ENCODE peak calls at places on chromosomes 11 and 22, in nine cellular contexts. E is right lobe of liver, L is cardiac muscle cell, W is suprapubic skin, A is AG04450, R is left ventricle myocardium inferior, S is H1, P is RWPE1, J is keratinocyte. B is an unnamed sample.

GRCh38 chr11:70200212-70200844 is 2.8 kb upstream of the FADD start:
- DNase-seq in L (no peak), E (no peak), S (no peak), P (no peak), R (no peak), A (no peak), W (no peak), J (peak), B (no peak)

GRCh38 chr11:119484741-119485605 is 62.0 kb upstream of the THY1 start:
- DNase-seq in W (peak), S (no peak), A (no peak), L (no peak), E (peak), R (no peak), J (no peak), P (no peak), B (peak)

GRCh38 chr11:34426766-34427170 is 12.0 kb upstream of the CAT start:
- DNase-seq in E (no peak), R (no peak), J (no peak), W (no peak), P (no peak), A (peak), S (no peak), L (no peak), B (no peak)

GRCh38 chr11:134464981-134465730 is 53.1 kb upstream of the B3GAT1 start:
- DNase-seq in R (no peak), E (no peak), P (no peak), L (no peak), J (no peak), A (no peak), S (no peak), W (no peak), B (no peak)

GRCh38 chr22:27124336-27125023 is 467.1 kb downstream of the MIAT start:
- DNase-seq in E (no peak), S (no peak), P (no peak), L (no peak), J (no peak), R (peak), W (no peak), A (no peak), B (peak)

GRCh38 chr11:65606876-65607613 is 7.0 kb downstream of the MAP3K11 start:
- DNase-seq in P (peak), E (peak), R (peak), A (peak), L (peak), W (peak), J (peak), S (peak), B (peak)

GRCh38 chr11:13314676-13315394 is 37.2 kb downstream of the BMAL1 start:
- DNase-seq in E (no peak), S (no peak), A (no peak), R (no peak), L (no peak), J (no peak), W (no peak), P (no peak), B (no peak)

GRCh38 chr22:38832005-38832978 is 11.5 kb downstream of the NPTXR start:
- DNase-seq in J (no peak), E (no peak), W (no peak), S (no peak), A (no peak), L (no peak), P (no peak), R (no peak), B (no peak)

DNA sequence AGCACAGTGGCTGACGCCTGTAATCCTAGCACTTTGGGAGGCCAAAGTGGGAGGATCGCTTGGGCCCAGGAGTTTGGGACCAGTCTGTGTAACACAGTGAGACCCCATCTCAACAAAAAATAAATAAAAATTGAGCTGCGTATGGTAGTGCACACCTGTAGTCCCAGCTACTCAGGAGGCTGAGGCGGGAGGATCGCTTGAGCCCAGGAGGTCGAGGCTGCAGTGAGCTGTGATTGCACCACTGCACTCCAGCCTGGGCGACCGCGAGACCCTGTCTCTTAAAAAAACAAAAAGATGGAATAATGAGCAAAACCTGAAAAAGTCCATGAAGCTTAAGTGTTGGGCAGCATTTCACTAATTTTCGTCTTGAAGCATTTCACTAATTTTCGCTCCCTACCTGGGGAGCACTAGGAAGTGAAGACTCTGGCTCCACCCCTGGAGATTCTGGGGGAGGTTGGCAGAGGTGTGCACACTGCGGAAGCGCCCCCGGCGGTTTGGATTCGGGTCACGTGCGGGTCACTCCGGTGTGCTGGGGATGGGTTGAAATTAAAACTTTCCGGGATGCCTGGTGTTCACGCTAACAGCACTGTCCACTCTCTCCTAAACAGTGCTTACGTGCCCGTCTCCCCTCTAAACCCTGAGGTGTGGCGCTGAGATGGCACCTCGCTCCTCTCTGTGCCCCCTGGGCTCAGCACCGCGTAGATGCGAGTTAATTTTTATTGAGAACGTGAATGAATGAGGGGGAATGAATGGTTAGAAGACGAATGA is 905 bp upstream of the NAA40 start:
- DNase-seq in E (no peak), A (no peak), W (no peak), P (peak), L (no peak), S (no peak), J (no peak), R (no peak), B (no peak)
- TF ChIP-seq CTCF in E (no peak), A (no peak), W (no peak), P (no peak), L (no peak), S (no peak), J (no peak), R (no peak), B (no peak)

GRCh38 chr11:122202161-122202950 is 86.3 kb upstream of the BLID start:
- DNase-seq in W (no peak), L (no peak), J (no peak), S (no peak), P (no peak), R (no peak), E (peak), A (peak), B (no peak)

GRCh38 chr11:122204206-122204605 is 88.2 kb upstream of the BLID start:
- DNase-seq in J (no peak), P (no peak), L (no peak), S (no peak), A (no peak), W (no peak), R (no peak), E (no peak), B (no peak)

GRCh38 chr11:122202951-122203456 is 87.0 kb upstream of the BLID start:
- DNase-seq in S (peak), L (peak), J (no peak), P (peak), W (peak), A (peak), R (peak), E (peak), B (peak)

GRCh38 chr11:122207505-122207904 is 91.5 kb upstream of the BLID start:
- DNase-seq in J (no peak), P (no peak), R (no peak), S (no peak), W (no peak), L (no peak), A (peak), E (peak), B (peak)

DNA sequence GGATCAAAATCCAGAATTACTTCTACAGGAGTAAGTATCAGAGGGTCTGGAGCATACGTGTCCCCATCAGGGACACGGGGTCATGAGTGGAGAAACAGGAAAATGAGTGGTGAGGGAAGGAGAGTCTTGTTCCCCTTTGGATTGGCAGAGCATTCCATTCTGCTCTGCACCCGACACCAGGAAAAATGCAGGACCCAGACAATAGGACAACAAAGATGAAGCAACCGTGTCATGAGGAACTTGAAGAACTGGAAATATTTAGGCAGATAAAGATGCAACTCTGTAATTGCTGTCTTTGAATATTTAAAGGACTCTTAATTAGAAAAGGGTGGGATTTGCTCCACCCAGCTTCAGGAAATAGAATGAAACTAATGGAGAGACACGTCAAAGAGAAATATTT is 89.0 kb upstream of the BLID start:
- DNase-seq in P (no peak), L (no peak), S (no peak), E (no peak), A (no peak), J (no peak), W (no peak), R (no peak), B (no peak)
- H3K27ac ChIP-seq in P (no peak), L (no peak), S (no peak), E (no peak), A (no peak), J (no peak), W (peak), R (no peak), B (peak)

GRCh38 chr22:43796567-43796966 is 15.5 kb downstream of the EFCAB6 start:
- DNase-seq in A (peak), S (no peak), E (no peak), L (peak), W (no peak), P (no peak), R (no peak), J (no peak), B (no peak)
- TF ChIP-seq CTCF in A (peak), S (peak), E (peak), L (peak), W (no peak), P (peak), R (peak), J (peak), B (no peak)

DNA sequence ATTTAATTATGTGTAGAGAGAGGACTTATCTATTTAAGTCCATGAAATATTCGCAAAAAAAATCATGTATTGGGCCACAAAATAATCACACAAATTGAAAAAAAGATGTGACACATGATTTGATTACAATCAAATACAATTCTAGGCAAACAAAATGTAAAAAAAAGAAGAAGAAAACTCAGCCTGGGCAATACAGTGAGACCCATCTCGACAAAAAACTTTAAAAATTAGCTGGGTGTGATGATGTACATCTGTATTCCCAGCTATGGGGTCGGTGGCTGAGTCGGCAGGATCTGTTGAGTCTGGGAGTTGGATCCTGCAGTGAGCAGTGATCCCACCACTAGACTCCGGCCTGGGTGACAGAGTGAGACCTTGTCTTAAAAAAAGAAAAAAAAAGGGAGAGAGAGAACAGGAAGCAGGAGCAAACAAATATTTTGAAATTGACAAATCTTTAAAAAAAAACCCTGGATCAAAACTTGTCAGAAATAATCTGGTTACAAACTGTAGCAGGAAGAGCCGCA is 3.1 kb upstream of the TYMP start:
- DNase-seq in J (no peak), L (no peak), W (no peak), S (no peak), E (no peak), R (no peak), P (no peak), A (no peak), B (no peak)
- H3K27ac ChIP-seq in J (no peak), L (no peak), W (peak), S (no peak), E (peak), R (peak), P (peak), A (no peak), B (peak)

DNA sequence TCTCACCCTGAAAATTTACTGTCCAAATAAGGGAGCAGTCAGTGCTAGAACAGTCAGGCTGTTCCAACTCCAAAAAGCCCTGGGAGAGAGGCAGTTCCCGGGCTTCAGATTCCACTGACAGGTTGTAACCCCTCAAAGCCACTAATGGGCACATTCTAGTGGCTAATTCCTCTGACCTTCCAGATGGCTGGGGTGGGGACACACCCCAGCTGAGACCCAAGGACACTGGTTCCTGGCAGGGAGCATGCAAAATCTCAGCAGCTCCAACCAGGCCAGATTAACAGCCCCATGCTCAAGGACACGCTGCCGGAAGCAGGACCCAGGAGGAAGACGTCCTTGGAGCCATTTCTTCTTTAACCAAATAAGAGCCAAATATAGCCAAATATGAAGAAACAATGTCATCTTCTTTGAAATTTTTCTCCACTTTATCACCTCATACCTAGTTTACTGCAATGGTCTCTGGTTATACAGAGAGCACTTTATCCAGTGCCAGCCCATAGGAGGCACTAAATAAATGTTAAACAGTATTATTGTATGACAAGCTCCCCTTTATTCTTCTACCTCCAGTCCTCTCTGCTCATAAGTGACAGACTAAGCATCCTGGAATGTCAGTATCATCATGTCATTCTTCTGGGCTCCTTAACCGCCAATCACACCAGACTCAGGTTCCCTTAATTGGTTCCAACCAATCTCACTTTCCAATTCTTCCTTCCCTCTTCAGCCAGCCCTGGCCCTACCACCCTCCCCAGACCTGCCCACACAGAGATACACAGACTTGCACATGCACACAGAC is 92.9 kb downstream of the RPL27A start:
- DNase-seq in S (no peak), E (peak), L (no peak), W (no peak), P (no peak), A (no peak), J (no peak), R (no peak), B (no peak)
- TF ChIP-seq CTCF in S (no peak), E (no peak), L (no peak), W (no peak), P (no peak), A (no peak), J (peak), R (no peak), B (no peak)

GRCh38 chr11:19332476-19332875 is 91.7 kb upstream of the E2F8 start:
- DNase-seq in S (no peak), L (no peak), W (no peak), R (no peak), A (no peak), J (no peak), E (no peak), P (no peak), B (no peak)
- H3K27ac ChIP-seq in S (no peak), L (no peak), W (no peak), R (no peak), A (no peak), J (no peak), E (no peak), P (no peak), B (no peak)